ENCODE peak calls at places on chromosome 22, in ten cellular contexts. W, Z, A, T, Q, J, U, X, C and N are unnamed samples.

GRCh38 chr22:47619631-47620030 is 857.2 kb downstream of the TBC1D22A start:
- DNase-seq in W (no peak), Z (no peak), A (no peak), T (no peak), Q (no peak), J (no peak), U (no peak), X (no peak), C (no peak), N (no peak)

GRCh38 chr22:41612626-41613025 is 8.2 kb downstream of the DESI1 start:
- DNase-seq in W (no peak), Z (no peak), A (no peak), T (no peak), Q (no peak), J (no peak), U (no peak), X (no peak), C (no peak), N (no peak)

GRCh38 chr22:49027122-49027670 is 800.5 kb downstream of the BRD1 start:
- DNase-seq in W (no peak), Z (no peak), A (no peak), T (no peak), Q (no peak), J (no peak), U (no peak), X (no peak), C (no peak), N (no peak)

GRCh38 chr22:48869161-48869560 is 958.5 kb downstream of the BRD1 start:
- DNase-seq in W (no peak), Z (no peak), A (no peak), T (no peak), Q (no peak), J (no peak), U (no peak), X (no peak), C (no peak), N (no peak)

GRCh38 chr22:31250740-31251330 is 38.7 kb downstream of the LIMK2 start:
- DNase-seq in W (no peak), Z (no peak), A (no peak), T (no peak), Q (no peak), J (no peak), U (no peak), X (no peak), C (no peak), N (no peak)

GRCh38 chr22:19942071-19942885 is 660 bp upstream of the TXNRD2 start:
- DNase-seq in W (no peak), Z (peak), A (peak), T (peak), Q (no peak), J (no peak), U (peak), X (no peak), C (peak), N (no peak)

GRCh38 chr22:19825904-19826618 is 28.6 kb downstream of the GNB1L start:
- DNase-seq in W (no peak), Z (no peak), A (no peak), T (no peak), Q (no peak), J (peak), U (no peak), X (no peak), C (no peak), N (no peak)

GRCh38 chr22:21569459-21570161 is 2.1 kb downstream of the UBE2L3 start:
- DNase-seq in W (peak), Z (no peak), A (no peak), T (no peak), Q (no peak), J (no peak), U (no peak), X (no peak), C (no peak), N (no peak)

GRCh38 chr22:46537221-46537945 is at the start of gene CELSR1:
- DNase-seq in W (peak), Z (no peak), A (peak), T (no peak), Q (no peak), J (no peak), U (no peak), X (peak), C (peak), N (peak)

GRCh38 chr22:41181349-41182241 is 23.5 kb upstream of the L3MBTL2 start:
- DNase-seq in W (no peak), Z (no peak), A (peak), T (peak), Q (peak), J (no peak), U (peak), X (no peak), C (no peak), N (no peak)

GRCh38 chr22:17919276-17920144 is 104.9 kb downstream of the MICAL3 start:
- DNase-seq in W (no peak), Z (no peak), A (no peak), T (no peak), Q (no peak), J (no peak), U (no peak), X (peak), C (no peak), N (no peak)

GRCh38 chr22:29628982-29629381 is 25.5 kb downstream of the NF2 start:
- DNase-seq in W (no peak), Z (no peak), A (no peak), T (no peak), Q (no peak), J (no peak), U (no peak), X (no peak), C (no peak), N (no peak)
- H3K4me3 ChIP-seq in W (no peak), Z (no peak), A (no peak), T (no peak), Q (no peak), J (no peak), U (no peak), X (no peak), C (no peak), N (no peak)

GRCh38 chr22:35893698-35894097 is 134.9 kb downstream of the RBFOX2 start:
- DNase-seq in W (no peak), Z (no peak), A (peak), T (peak), Q (no peak), J (no peak), U (no peak), X (no peak), C (no peak), N (no peak)
- H3K4me3 ChIP-seq in W (no peak), Z (no peak), A (no peak), T (no peak), Q (no peak), J (no peak), U (no peak), X (peak), C (no peak), N (no peak)

GRCh38 chr22:38953091-38953490 is 4.3 kb upstream of the APOBEC3A start:
- DNase-seq in W (peak), Z (no peak), A (no peak), T (no peak), Q (peak), J (no peak), U (no peak), X (no peak), C (no peak), N (no peak)
- H3K4me3 ChIP-seq in W (no peak), Z (no peak), A (no peak), T (no peak), Q (no peak), J (no peak), U (no peak), X (no peak), C (no peak), N (peak)

DNA sequence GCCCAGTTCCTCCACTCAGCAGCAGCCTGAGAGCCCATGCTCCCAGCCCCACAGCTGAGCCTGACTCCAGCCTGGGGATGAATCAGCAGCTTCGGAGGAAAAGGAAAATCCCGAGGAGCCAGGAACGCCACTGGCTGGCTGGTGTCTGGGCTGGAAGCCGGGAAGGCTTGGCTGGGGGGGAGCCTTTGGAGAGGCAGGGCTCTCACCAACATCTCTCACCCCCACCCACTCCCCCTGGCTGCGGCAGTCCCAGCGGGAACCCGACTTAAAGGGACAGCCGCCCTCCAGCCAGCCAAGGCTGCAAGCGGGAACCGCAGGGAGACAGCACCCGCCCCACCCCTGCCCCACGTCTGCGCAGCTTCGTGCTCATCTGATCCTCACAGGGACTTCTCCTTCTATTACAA is 28.4 kb downstream of the KIAA0930 start:
- DNase-seq in W (peak), Z (no peak), A (peak), T (peak), Q (peak), J (no peak), U (peak), X (peak), C (peak), N (peak)
- H3K4me3 ChIP-seq in W (peak), Z (no peak), A (peak), T (peak), Q (no peak), J (no peak), U (peak), X (no peak), C (peak), N (no peak)

GRCh38 chr22:36257948-36258674 is 5.2 kb downstream of the APOL1 start:
- DNase-seq in W (no peak), Z (peak), A (no peak), T (no peak), Q (no peak), J (no peak), U (no peak), X (no peak), C (no peak), N (no peak)
- H3K4me3 ChIP-seq in W (no peak), Z (peak), A (no peak), T (no peak), Q (no peak), J (no peak), U (no peak), X (no peak), C (no peak), N (no peak)

DNA sequence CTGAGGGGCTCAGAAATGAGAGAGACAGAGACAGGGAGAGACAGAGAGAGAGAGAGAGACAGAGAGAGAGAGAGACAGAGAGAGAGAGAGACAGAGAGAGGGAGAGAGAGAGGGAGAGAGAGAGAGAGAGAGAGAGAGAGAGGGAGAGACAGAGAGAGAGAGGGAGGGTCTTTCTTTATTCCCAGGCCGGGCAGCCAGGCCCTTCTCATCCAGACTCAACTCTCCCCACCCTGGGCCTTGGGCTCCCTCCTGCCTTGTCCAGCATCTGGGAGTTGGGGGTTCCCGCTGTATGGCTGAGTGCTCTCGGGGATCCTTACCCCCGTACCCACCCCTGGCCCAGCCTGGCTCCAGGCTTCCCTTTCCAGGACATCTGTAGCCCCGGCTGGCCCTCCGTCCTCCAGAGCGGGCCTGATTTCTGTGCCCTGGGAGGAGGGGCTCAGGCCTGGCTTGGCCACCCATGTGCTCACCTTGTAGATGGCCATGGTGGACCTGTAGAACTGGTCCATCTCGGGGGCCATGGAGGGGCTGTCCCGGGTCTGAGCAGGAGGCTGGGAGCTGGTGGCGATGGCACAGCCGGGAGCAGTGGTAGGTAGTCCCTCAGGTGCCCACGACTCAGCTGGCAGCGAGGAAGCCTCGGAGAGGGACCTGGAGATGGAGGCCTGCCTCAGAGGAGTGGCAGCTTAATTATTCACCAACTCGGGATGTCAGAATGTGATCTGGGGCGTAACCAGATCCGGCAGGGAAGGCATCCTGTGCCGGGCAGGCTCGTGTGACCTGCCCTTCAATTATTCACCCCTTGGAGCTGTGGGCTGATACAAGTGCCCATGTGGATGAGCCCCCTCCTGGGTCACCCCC is at the start of gene BAIAP2L2:
- DNase-seq in W (no peak), Z (no peak), A (no peak), T (no peak), Q (peak), J (no peak), U (no peak), X (no peak), C (peak), N (peak)
- H3K4me3 ChIP-seq in W (no peak), Z (no peak), A (no peak), T (no peak), Q (peak), J (no peak), U (no peak), X (no peak), C (peak), N (no peak)

DNA sequence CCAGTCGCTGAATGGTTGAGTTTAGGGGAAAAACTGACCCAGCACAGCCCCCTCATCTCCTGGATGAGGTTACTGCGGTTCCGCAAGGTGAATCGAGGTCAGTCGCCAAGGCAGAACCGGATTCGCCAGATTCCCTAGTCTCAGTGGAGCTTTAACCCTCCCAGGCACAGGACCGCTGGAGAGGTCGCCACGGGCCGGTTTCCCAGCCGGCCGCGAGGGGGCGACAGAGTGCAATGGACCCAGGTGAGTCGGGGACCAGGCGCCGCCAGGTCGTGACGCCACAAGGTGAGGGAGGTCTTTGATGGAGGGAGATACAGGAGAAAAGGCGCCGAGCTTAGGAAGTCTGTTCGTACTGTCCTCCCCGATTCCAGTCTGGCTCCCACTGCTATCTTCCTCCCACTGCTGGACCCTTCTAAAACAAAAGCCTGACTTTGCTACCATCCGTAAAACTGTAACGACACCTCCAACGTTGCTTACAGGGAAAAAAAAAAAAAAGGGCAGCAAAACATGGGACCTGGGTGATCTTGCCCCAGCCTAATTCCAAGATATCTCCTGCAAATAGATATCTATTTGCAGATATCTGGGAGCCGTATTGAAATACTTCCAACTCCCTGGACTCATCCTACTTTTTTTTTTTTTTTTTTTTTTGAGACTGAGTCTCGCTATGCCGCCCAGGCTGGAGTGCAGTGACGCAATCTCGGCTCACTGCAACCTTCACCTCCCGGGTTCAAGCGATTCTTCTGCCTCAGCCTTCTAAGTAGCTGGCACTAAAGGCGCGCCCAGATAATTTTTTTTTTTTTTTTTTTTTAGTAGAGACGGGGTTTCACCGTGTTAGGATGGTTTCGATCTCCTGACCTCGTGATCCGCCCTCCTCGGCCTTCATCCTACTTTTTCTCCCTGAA is 1.4 kb upstream of the GGA1 start:
- DNase-seq in W (peak), Z (peak), A (peak), T (peak), Q (peak), J (peak), U (peak), X (peak), C (peak), N (peak)
- H3K4me3 ChIP-seq in W (peak), Z (peak), A (peak), T (peak), Q (peak), J (no peak), U (no peak), X (peak), C (peak), N (peak)

DNA sequence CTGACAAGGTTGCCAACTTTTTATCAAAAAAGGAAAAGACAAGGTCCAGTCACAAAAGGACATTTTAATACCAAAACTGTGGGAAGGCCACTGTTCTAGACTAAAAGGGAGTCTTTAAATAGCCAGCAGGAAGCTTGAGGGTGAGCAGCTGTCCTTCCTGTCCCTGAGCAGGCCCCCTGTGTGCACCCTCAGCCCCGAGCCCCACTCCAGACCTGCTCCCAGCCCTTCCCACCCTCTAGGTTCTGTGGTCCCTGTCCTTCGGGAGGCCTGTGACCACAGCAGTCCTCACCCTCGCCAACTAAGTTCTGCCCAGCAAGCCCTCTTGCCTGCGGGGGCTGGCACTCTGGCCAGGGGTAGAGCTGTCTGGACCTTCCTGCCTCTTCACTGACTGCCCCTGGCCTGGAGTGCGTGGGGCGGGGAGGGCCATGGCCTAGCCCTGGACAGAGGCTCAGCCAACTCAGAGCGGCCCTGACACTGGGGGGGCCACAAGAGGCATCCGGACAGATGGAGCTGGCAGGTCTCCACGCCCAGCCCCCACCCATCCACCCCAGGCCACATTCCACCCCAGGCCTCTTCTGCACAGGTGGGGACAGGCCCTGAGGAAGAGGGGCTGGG is 1.6 kb upstream of the PLXNB2 start:
- DNase-seq in W (no peak), Z (no peak), A (no peak), T (no peak), Q (no peak), J (no peak), U (no peak), X (no peak), C (no peak), N (no peak)
- H3K4me3 ChIP-seq in W (no peak), Z (no peak), A (no peak), T (no peak), Q (no peak), J (no peak), U (no peak), X (no peak), C (no peak), N (no peak)